ENCODE peak calls at places on chromosomes 1 and 21, in five cellular contexts. Q, G, B, T and W are unnamed samples.

GRCh38 chr1:2270260-2271100 is 42.4 kb downstream of the SKI start:
- DNase-seq in B (no peak), Q (no peak), T (no peak), G (no peak), W (no peak)

GRCh38 chr1:220235462-220235861 is 36.8 kb downstream of the RAB3GAP2 start:
- DNase-seq in G (no peak), B (no peak), Q (peak; percentile 41), T (no peak), W (no peak)

GRCh38 chr1:37606481-37607263 is 10.9 kb upstream of the GNL2 start:
- DNase-seq in T (no peak), B (peak; percentile 59), Q (peak; percentile 25), G (no peak), W (peak; percentile 89)

GRCh38 chr1:234478481-234479309 is at the start of gene TARBP1:
- DNase-seq in Q (peak; percentile 78), G (peak; percentile 73), T (peak; percentile 86), B (no peak), W (no peak)

GRCh38 chr1:177315270-177315669 is 144.5 kb downstream of the BRINP2 start:
- DNase-seq in Q (no peak), T (no peak), G (no peak), B (no peak), W (no peak)

GRCh38 chr1:43309626-43310025 is 8.8 kb downstream of the TIE1 start:
- DNase-seq in Q (peak; percentile 23), T (no peak), G (no peak), B (no peak), W (no peak)

GRCh38 chr1:183585038-183585437 is 5.2 kb downstream of the NCF2 start:
- DNase-seq in Q (no peak), B (no peak), G (peak; percentile 51), T (no peak), W (no peak)

GRCh38 chr1:168465942-168466702 is 77.7 kb downstream of the XCL2 start:
- DNase-seq in B (no peak), T (no peak), G (peak; percentile 64), Q (peak; percentile 46), W (no peak)

GRCh38 chr1:222370911-222371717 is 176.8 kb downstream of the HHIPL2 start:
- DNase-seq in G (no peak), Q (peak; percentile 99), B (no peak), T (no peak), W (no peak)

GRCh38 chr1:6523566-6523965 is 30.7 kb downstream of the NOL9 start:
- DNase-seq in G (no peak), Q (peak; percentile 37), T (peak; percentile 64), B (no peak), W (no peak)

GRCh38 chr1:51729824-51730284 is 113.0 kb downstream of the OSBPL9 start:
- DNase-seq in G (no peak), T (peak; percentile 33), B (no peak), Q (peak; percentile 6), W (no peak)

GRCh38 chr1:231062500-231063270 is 22.6 kb upstream of the FAM89A start:
- DNase-seq in T (no peak), B (no peak), G (no peak), Q (peak; percentile 68), W (no peak)

GRCh38 chr1:176717052-176717754 is 254.2 kb downstream of the PAPPA2 start:
- DNase-seq in B (no peak), Q (no peak), T (no peak), G (no peak), W (no peak)

GRCh38 chr1:214500349-214501055 is 50.9 kb downstream of the PTPN14 start:
- DNase-seq in T (no peak), Q (peak; percentile 66), G (no peak), B (no peak), W (no peak)

GRCh38 chr1:11952455-11953109 is 18.1 kb downstream of the PLOD1 start:
- DNase-seq in G (no peak), T (no peak), B (no peak), Q (no peak), W (no peak)

GRCh38 chr1:184770176-184770575 is 15.5 kb upstream of the EDEM3 start:
- DNase-seq in T (no peak), Q (no peak), B (no peak), G (no peak), W (no peak)

GRCh38 chr1:221462345-221462744 is 279.5 kb downstream of the DUSP10 start:
- DNase-seq in Q (no peak), T (no peak), B (no peak), G (no peak), W (no peak)

GRCh38 chr1:9252999-9253398 is 18.4 kb downstream of the H6PD start:
- DNase-seq in Q (no peak), G (no peak), B (no peak), T (no peak), W (no peak)

GRCh38 chr21:32370971-32371766 is 21.6 kb downstream of the URB1 start:
- DNase-seq in G (no peak), T (no peak), B (peak; percentile 24), Q (peak; percentile 49), W (no peak)

GRCh38 chr1:99544328-99544727 is 101.6 kb upstream of the PALMD start:
- DNase-seq in B (no peak), Q (peak; percentile 79), T (no peak), G (no peak), W (no peak)

GRCh38 chr1:84774674-84775548 is 84.7 kb upstream of the SSX2IP start:
- DNase-seq in T (no peak), Q (no peak), G (no peak), B (no peak), W (no peak)

GRCh38 chr21:28106370-28106890 is 886.2 kb downstream of the LTN1 start:
- DNase-seq in T (no peak), G (no peak), B (no peak), Q (no peak), W (no peak)

GRCh38 chr1:91397605-91398004 is 7.0 kb downstream of the HFM1 start:
- DNase-seq in G (no peak), Q (no peak), B (no peak), T (no peak), W (no peak)

GRCh38 chr21:31290765-31291164 is 53.3 kb downstream of the TIAM1 start:
- DNase-seq in G (no peak), B (no peak), Q (no peak), T (no peak), W (no peak)

GRCh38 chr1:230684998-230685397 is 28.9 kb downstream of the AGT start:
- DNase-seq in T (no peak), Q (no peak), G (no peak), B (no peak), W (no peak)

GRCh38 chr1:6148497-6149241 is 31.5 kb downstream of the CHD5 start:
- DNase-seq in Q (no peak), B (no peak), T (peak; percentile 54), G (peak; percentile 64), W (no peak)

GRCh38 chr1:165807613-165808012 is 19.8 kb upstream of the UCK2 start:
- DNase-seq in Q (no peak), G (no peak), T (no peak), B (no peak), W (no peak)

GRCh38 chr1:105485207-105485606 is 1571.3 kb upstream of the PRMT6 start:
- DNase-seq in Q (peak; percentile 58), G (no peak), B (no peak), T (no peak), W (no peak)

GRCh38 chr21:28144089-28144488 is 848.6 kb downstream of the LTN1 start:
- DNase-seq in G (no peak), B (no peak), T (no peak), Q (no peak), W (no peak)

GRCh38 chr1:183989078-183989577 is 48.4 kb downstream of the COLGALT2 start:
- DNase-seq in T (no peak), G (no peak), B (no peak), Q (peak; percentile 95), W (no peak)

GRCh38 chr1:114467491-114467890 is 43.5 kb downstream of the TRIM33 start:
- DNase-seq in T (no peak), Q (no peak), B (no peak), G (no peak), W (no peak)

GRCh38 chr1:117244306-117244705 is 33.6 kb upstream of the VTCN1 start:
- DNase-seq in Q (no peak), T (no peak), B (no peak), G (no peak), W (no peak)

DNA sequence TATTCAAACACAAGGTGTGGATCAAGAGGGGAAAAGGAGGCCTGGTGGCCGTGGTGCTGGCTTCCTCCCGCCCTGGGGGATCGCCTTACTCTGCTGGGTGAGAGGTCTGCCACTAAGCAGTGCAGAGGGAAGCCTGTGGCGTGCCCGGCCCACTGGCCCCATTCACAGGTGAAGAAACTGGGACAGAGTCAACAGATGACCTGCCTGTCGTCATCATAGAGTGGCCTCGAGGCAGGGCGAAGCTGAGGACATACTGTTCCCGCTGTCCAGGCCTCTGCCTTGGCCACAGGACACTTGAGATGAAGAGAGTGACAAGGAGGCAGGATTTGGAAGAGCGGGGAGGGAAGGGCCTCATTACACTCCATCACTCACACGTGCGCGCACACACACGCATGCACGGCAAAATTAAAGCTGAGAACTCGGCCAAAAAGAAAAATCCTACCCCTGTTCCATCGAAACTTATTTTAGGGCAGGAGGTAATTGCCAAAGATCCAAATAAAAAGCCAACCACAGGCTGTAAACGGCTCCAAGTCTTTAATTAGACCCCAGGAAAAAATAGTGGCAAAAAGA is 50.5 kb downstream of the CASZ1 start:
- DNase-seq in Q (no peak), G (no peak), T (no peak), B (no peak), W (no peak)
- H3K4me3 ChIP-seq in Q (no peak overlapping the region), G (no peak overlapping the region), T (no peak overlapping the region), B (no peak overlapping the region), W (no peak overlapping the region)

GRCh38 chr1:150268706-150269403 is at the start of gene APH1A:
- DNase-seq in T (peak; percentile 99), B (peak; percentile 99), G (peak; percentile 97), Q (peak; percentile 96), W (no peak)
- TF ChIP-seq POLR2A in T (no peak), B (peak; percentile 17), G (peak; percentile 66), Q (no peak), W (no peak)

GRCh38 chr1:41371630-41372599 is 10.7 kb downstream of the FOXO6 start:
- DNase-seq in B (no peak), Q (no peak), T (no peak), G (no peak), W (no peak)
- H3K4me3 ChIP-seq in B (no peak overlapping the region), Q (no peak overlapping the region), T (no peak overlapping the region), G (no peak overlapping the region), W (no peak overlapping the region)

GRCh38 chr1:179015396-179015795 is 10.3 kb upstream of the FAM20B start:
- DNase-seq in Q (no peak), T (no peak), G (no peak), B (no peak), W (no peak)

GRCh38 chr1:179014123-179014522 is 11.6 kb upstream of the FAM20B start:
- DNase-seq in Q (no peak), B (no peak), T (no peak), G (no peak), W (no peak)

GRCh38 chr1:179017383-179018326 is 8.0 kb upstream of the FAM20B start:
- DNase-seq in T (peak; percentile 56), G (peak; percentile 29), Q (no peak), B (no peak), W (no peak)

GRCh38 chr1:179012033-179012432 is 13.7 kb upstream of the FAM20B start:
- DNase-seq in Q (no peak), G (no peak), B (no peak), T (no peak), W (no peak)

GRCh38 chr1:179016694-179017382 is 8.9 kb upstream of the FAM20B start:
- DNase-seq in G (peak; percentile 97), T (peak; percentile 85), B (peak; percentile 87), Q (peak; percentile 82), W (no peak)
- TF ChIP-seq POLR2A in G (peak; percentile 90), T (no peak), B (no peak), Q (no peak), W (no peak)